ENCODE peak calls at places on chromosomes 3 and 15, in five cellular contexts. D, L, G, N and V are unnamed samples.
A peak's percentile ranks its signal among the peaks of the same experiment; 100 is the strongest.

GRCh38 chr3:152325136-152325535 is 56.4 kb downstream of the MBNL1 start:
- DNase-seq in D (no peak), L (no peak), G (no peak), N (no peak), V (no peak)

GRCh38 chr15:101499863-101500713 is 10.6 kb upstream of the PCSK6 start:
- DNase-seq in D (peak; percentile 80), L (no peak), G (no peak), N (no peak), V (no peak)

GRCh38 chr3:55160241-55160877 is 232.5 kb upstream of the LRTM1 start:
- DNase-seq in D (no peak), L (peak; percentile 100), G (no peak), N (peak; percentile 99), V (no peak)

GRCh38 chr15:66619152-66619903 is 53.5 kb upstream of the LCTL start:
- DNase-seq in D (peak; percentile 90), L (peak; percentile 68), G (peak; percentile 77), N (peak; percentile 90), V (peak; percentile 78)

GRCh38 chr3:24047513-24047912 is 102.4 kb downstream of the NR1D2 start:
- DNase-seq in D (no peak), L (no peak), G (no peak), N (no peak), V (no peak)

GRCh38 chr15:62895905-62896316 is 146.6 kb upstream of the TPM1 start:
- DNase-seq in D (no peak), L (peak; percentile 95), G (no peak), N (peak; percentile 80), V (no peak)

GRCh38 chr3:27202959-27203358 is 166.2 kb downstream of the NEK10 start:
- DNase-seq in D (no peak), L (no peak), G (no peak), N (no peak), V (no peak)

GRCh38 chr15:90988249-90988648 is 6.1 kb downstream of the PRC1 start:
- DNase-seq in D (no peak), L (no peak), G (no peak), N (no peak), V (no peak)

GRCh38 chr3:50296721-50297383 is 2.4 kb downstream of the HYAL3 start:
- DNase-seq in D (no peak), L (no peak), G (no peak), N (no peak), V (no peak)

GRCh38 chr3:69161587-69162196 is 39.3 kb upstream of the LMOD3 start:
- DNase-seq in D (no peak), L (peak; percentile 53), G (no peak), N (peak; percentile 70), V (peak; percentile 18)

GRCh38 chr15:77225088-77225487 is 154.2 kb upstream of the TSPAN3 start:
- DNase-seq in D (no peak), L (peak; percentile 22), G (no peak), N (no peak), V (no peak)

GRCh38 chr3:81277853-81278252 is 483.6 kb downstream of the GBE1 start:
- DNase-seq in D (no peak), L (peak; percentile 4), G (no peak), N (peak; percentile 17), V (no peak)

GRCh38 chr15:33068007-33068441 is 126.5 kb downstream of the FMN1 start:
- DNase-seq in D (peak; percentile 70), L (no peak), G (peak; percentile 65), N (peak; percentile 80), V (no peak)

GRCh38 chr15:40928975-40929729 is at the start of gene DLL4:
- DNase-seq in D (peak; percentile 81), L (peak; percentile 59), G (peak; percentile 62), N (peak; percentile 67), V (peak; percentile 41)

GRCh38 chr15:58332676-58333400 is 99.0 kb upstream of the LIPC start:
- DNase-seq in D (no peak), L (peak; percentile 93), G (no peak), N (peak; percentile 81), V (no peak)

GRCh38 chr3:10600159-10601125 is 95.1 kb upstream of the ATP2B2 start:
- DNase-seq in D (no peak), L (no peak), G (no peak), N (no peak), V (no peak)

GRCh38 chr3:44992555-44993470 is 16.8 kb downstream of the EXOSC7 start:
- DNase-seq in D (no peak), L (no peak), G (no peak), N (peak; percentile 64), V (peak; percentile 37)

GRCh38 chr15:75640483-75641175 is 605 bp upstream of the IMP3 start:
- DNase-seq in D (no peak), L (peak; percentile 45), G (no peak), N (peak; percentile 78), V (no peak)

GRCh38 chr15:90664650-90665287 is 52.4 kb upstream of the BLM start:
- DNase-seq in D (peak; percentile 72), L (peak; percentile 31), G (no peak), N (peak; percentile 68), V (no peak)

GRCh38 chr3:194488007-194488742 is 1.4 kb upstream of the ATP13A3 start:
- DNase-seq in D (no peak), L (no peak), G (no peak), N (peak; percentile 34), V (no peak)

GRCh38 chr3:118927449-118927848 is 107.2 kb downstream of the IGSF11 start:
- DNase-seq in D (no peak), L (no peak), G (no peak), N (no peak), V (no peak)

GRCh38 chr15:36499751-36500389 is 79.6 kb upstream of the CDIN1 start:
- DNase-seq in D (no peak), L (peak; percentile 20), G (no peak), N (peak; percentile 13), V (no peak)

GRCh38 chr3:118951089-118951488 is 83.6 kb downstream of the IGSF11 start:
- DNase-seq in D (no peak), L (no peak), G (no peak), N (no peak), V (no peak)

GRCh38 chr15:92643849-92644815 is 11.4 kb downstream of the FAM174B start:
- DNase-seq in D (no peak), L (no peak), G (no peak), N (no peak), V (no peak)

GRCh38 chr15:43792761-43793493 is 807 bp downstream of the SERF2 start:
- DNase-seq in D (peak; percentile 73), L (peak; percentile 34), G (no peak), N (peak; percentile 57), V (no peak)

GRCh38 chr3:46700772-46701171 is 420 bp upstream of the TMIE start:
- DNase-seq in D (no peak), L (no peak), G (no peak), N (no peak), V (no peak)

GRCh38 chr3:42517143-42517542 is 14.7 kb downstream of the VIPR1 start:
- DNase-seq in D (no peak), L (no peak), G (no peak), N (no peak), V (no peak)

GRCh38 chr3:42519568-42519962 is 17.1 kb downstream of the VIPR1 start:
- DNase-seq in D (no peak), L (no peak), G (no peak), N (no peak), V (no peak)

GRCh38 chr3:42520906-42521305 is 18.5 kb downstream of the VIPR1 start:
- DNase-seq in D (no peak), L (no peak), G (no peak), N (no peak), V (no peak)

GRCh38 chr3:42520336-42520735 is 17.9 kb downstream of the VIPR1 start:
- DNase-seq in D (no peak), L (no peak), G (no peak), N (no peak), V (no peak)

DNA sequence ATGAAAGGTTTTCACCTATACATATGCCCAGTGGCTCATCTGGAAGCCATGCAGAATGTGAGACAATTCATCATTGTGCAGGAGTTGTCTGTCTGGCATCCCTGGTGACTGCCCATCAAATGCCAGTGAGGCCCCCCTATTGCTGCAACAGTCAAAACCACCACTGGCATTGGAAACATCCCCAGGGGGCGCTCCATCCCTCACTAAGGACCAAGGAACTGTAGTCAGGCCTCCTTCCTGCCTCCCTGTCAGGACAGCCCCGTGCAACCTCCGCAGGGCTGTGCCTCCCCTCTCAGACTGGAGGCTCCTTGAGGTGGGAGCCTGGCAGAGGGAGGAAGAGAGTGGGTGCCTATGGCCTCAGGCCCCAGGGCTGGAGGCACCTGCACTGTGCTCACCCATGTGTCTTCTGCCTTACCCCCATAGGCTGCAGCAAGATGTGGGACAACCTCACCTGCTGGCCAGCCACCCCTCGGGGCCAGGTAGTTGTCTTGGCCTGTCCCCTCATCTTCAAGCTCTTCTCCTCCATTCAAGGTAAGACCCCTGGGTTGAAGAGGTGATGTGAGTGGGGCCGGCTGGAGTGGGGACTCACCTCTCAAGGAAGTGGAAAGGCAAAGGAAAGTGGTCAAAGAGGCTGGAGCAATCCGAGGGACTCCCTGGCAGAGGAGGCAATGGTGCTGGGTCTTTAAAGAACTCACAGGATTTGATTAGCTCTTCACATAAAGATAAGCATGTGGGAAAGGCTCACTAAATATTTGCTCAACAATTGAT is 16.5 kb downstream of the VIPR1 start:
- DNase-seq in D (no peak), L (no peak), G (no peak), N (no peak), V (no peak)
- TF ChIP-seq CTCF in D (no peak), L (no peak), G (no peak), N (no peak), V (no peak)

DNA sequence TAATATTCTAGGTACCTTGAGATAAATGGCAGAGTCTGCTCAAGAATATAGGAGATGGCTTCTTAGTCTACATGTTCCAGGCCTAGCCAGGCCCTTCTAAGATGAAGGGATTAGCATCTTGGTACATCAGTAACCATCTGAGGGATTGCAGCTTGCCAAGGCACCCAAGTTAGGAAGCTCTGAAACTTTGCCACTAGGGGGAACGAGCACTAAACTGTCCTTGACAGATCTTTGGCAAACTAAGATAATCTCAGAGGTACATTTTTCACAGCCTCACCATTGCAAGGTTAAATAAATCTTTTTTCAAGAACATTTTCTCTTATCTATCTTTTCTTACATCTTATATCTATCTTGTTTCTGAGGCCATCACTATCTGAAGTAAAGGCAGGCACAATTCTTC is 351.2 kb downstream of the RAP2B start:
- DNase-seq in D (no peak), L (no peak), G (no peak), N (peak; percentile 10), V (no peak)
- TF ChIP-seq CTCF in D (no peak), L (peak; percentile 1), G (no peak), N (peak; percentile 27), V (peak; percentile 40)

GRCh38 chr3:88192631-88193030 is 42.9 kb downstream of the C3orf38 start:
- DNase-seq in D (no peak), L (no peak), G (no peak), N (no peak), V (no peak)

GRCh38 chr3:88192010-88192409 is 42.3 kb downstream of the C3orf38 start:
- DNase-seq in D (no peak), L (no peak), G (no peak), N (no peak), V (no peak)

GRCh38 chr3:88195951-88196434 is 46.2 kb downstream of the C3orf38 start:
- DNase-seq in D (no peak), L (peak; percentile 56), G (no peak), N (peak; percentile 22), V (no peak)
- TF ChIP-seq CTCF in D (no peak), L (no peak), G (no peak), N (no peak), V (no peak)

DNA sequence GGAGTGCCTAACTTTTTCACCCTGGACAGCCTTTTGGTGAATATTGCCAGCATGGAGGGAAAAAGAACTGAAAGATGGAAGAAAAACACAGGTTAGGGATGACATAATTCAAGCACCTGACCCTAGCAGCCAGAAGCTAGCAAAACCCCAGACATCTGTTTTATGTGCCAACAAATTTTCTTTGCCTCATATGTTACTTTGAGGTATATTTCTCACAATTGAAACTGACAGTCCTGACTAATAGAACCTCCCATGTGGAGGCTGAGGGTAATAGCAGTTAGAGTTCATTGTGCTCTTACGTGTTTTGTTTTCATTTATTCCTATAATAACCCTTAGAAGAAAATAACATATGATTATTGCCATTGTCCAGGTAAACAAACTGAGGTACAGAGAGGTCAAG is 71.5 kb upstream of the SLC25A26 start:
- DNase-seq in D (no peak), L (no peak), G (no peak), N (peak; percentile 49), V (no peak)
- TF ChIP-seq CTCF in D (no peak), L (no peak), G (no peak), N (no peak), V (no peak)